ENCODE peak calls at places on chromosome 5, in ten cellular contexts. One of them, this sample, is unnamed.
A peak's percentile ranks its signal among the peaks of the same experiment; 100 is the strongest.

GRCh38 chr5:95075079-95075478 is 209.8 kb downstream of the MCTP1 start:
- DNase-seq in posterior cingulate gyrus: no peak
- DNase-seq in activated T-cell treated with anti-CD3 and anti-CD28 coated beads for 4 hours: no peak
- DNase-seq in NCI-H82: no peak
- DNase-seq in lower lobe of right lung: no peak
- DNase-seq in ACHN: no peak
- DNase-seq in fibroblast of lung: no peak
- DNase-seq in PC-3: no peak
- DNase-seq in HCEC 1CT: no peak
- DNase-seq in stimulated activated CD4-positive, alpha-beta T cell treated with anti-CD3 and anti-CD28 coated beads, Interleukin-15, amount 100 ng/mL, for 48 hours: no peak
- DNase-seq in this sample: no peak

GRCh38 chr5:168443950-168444700 is 42.1 kb upstream of the RARS1 start:
- DNase-seq in PC-3: no peak
- DNase-seq in stimulated activated CD4-positive, alpha-beta T cell treated with anti-CD3 and anti-CD28 coated beads, Interleukin-15, amount 100 ng/mL, for 48 hours: no peak
- DNase-seq in NCI-H82: no peak
- DNase-seq in activated T-cell treated with anti-CD3 and anti-CD28 coated beads for 4 hours: no peak
- DNase-seq in ACHN: no peak
- DNase-seq in posterior cingulate gyrus: no peak
- DNase-seq in HCEC 1CT: no peak
- DNase-seq in fibroblast of lung: peak; percentile 51
- DNase-seq in lower lobe of right lung: no peak
- DNase-seq in this sample: no peak

GRCh38 chr5:89204766-89205165 is 321.8 kb upstream of the MEF2C start:
- DNase-seq in ACHN: no peak
- DNase-seq in lower lobe of right lung: no peak
- DNase-seq in NCI-H82: no peak
- DNase-seq in fibroblast of lung: peak; percentile 70
- DNase-seq in PC-3: no peak
- DNase-seq in posterior cingulate gyrus: no peak
- DNase-seq in HCEC 1CT: peak; percentile 49
- DNase-seq in stimulated activated CD4-positive, alpha-beta T cell treated with anti-CD3 and anti-CD28 coated beads, Interleukin-15, amount 100 ng/mL, for 48 hours: no peak
- DNase-seq in activated T-cell treated with anti-CD3 and anti-CD28 coated beads for 4 hours: no peak
- DNase-seq in this sample: no peak

GRCh38 chr5:88785396-88786216 is 97.4 kb downstream of the MEF2C start:
- DNase-seq in lower lobe of right lung: no peak
- DNase-seq in HCEC 1CT: peak; percentile 95
- DNase-seq in posterior cingulate gyrus: no peak
- DNase-seq in activated T-cell treated with anti-CD3 and anti-CD28 coated beads for 4 hours: no peak
- DNase-seq in ACHN: peak; percentile 93
- DNase-seq in PC-3: peak; percentile 95
- DNase-seq in fibroblast of lung: peak; percentile 98
- DNase-seq in NCI-H82: no peak
- DNase-seq in stimulated activated CD4-positive, alpha-beta T cell treated with anti-CD3 and anti-CD28 coated beads, Interleukin-15, amount 100 ng/mL, for 48 hours: no peak
- DNase-seq in this sample: peak; percentile 65

GRCh38 chr5:147040856-147041255 is 162.3 kb upstream of the PPP2R2B start:
- DNase-seq in HCEC 1CT: no peak
- DNase-seq in ACHN: no peak
- DNase-seq in lower lobe of right lung: no peak
- DNase-seq in NCI-H82: no peak
- DNase-seq in fibroblast of lung: no peak
- DNase-seq in activated T-cell treated with anti-CD3 and anti-CD28 coated beads for 4 hours: no peak
- DNase-seq in posterior cingulate gyrus: no peak
- DNase-seq in PC-3: no peak
- DNase-seq in stimulated activated CD4-positive, alpha-beta T cell treated with anti-CD3 and anti-CD28 coated beads, Interleukin-15, amount 100 ng/mL, for 48 hours: no peak
- DNase-seq in this sample: no peak

GRCh38 chr5:68258531-68258930 is 43.0 kb downstream of the PIK3R1 start:
- DNase-seq in PC-3: no peak
- DNase-seq in fibroblast of lung: no peak
- DNase-seq in NCI-H82: no peak
- DNase-seq in posterior cingulate gyrus: no peak
- DNase-seq in activated T-cell treated with anti-CD3 and anti-CD28 coated beads for 4 hours: no peak
- DNase-seq in HCEC 1CT: no peak
- DNase-seq in ACHN: no peak
- DNase-seq in stimulated activated CD4-positive, alpha-beta T cell treated with anti-CD3 and anti-CD28 coated beads, Interleukin-15, amount 100 ng/mL, for 48 hours: no peak
- DNase-seq in lower lobe of right lung: no peak
- DNase-seq in this sample: no peak

GRCh38 chr5:167294861-167295685 is 996.4 kb upstream of the WWC1 start:
- DNase-seq in stimulated activated CD4-positive, alpha-beta T cell treated with anti-CD3 and anti-CD28 coated beads, Interleukin-15, amount 100 ng/mL, for 48 hours: no peak
- DNase-seq in activated T-cell treated with anti-CD3 and anti-CD28 coated beads for 4 hours: no peak
- DNase-seq in PC-3: peak; percentile 57
- DNase-seq in NCI-H82: peak; percentile 6
- DNase-seq in ACHN: peak; percentile 63
- DNase-seq in lower lobe of right lung: no peak
- DNase-seq in posterior cingulate gyrus: no peak
- DNase-seq in fibroblast of lung: peak; percentile 93
- DNase-seq in HCEC 1CT: peak; percentile 90
- DNase-seq in this sample: peak; percentile 94

GRCh38 chr5:78157001-78157400 is 137.5 kb downstream of the AP3B1 start:
- DNase-seq in activated T-cell treated with anti-CD3 and anti-CD28 coated beads for 4 hours: no peak
- DNase-seq in HCEC 1CT: no peak
- DNase-seq in NCI-H82: peak; percentile 91
- DNase-seq in posterior cingulate gyrus: no peak
- DNase-seq in fibroblast of lung: no peak
- DNase-seq in PC-3: no peak
- DNase-seq in stimulated activated CD4-positive, alpha-beta T cell treated with anti-CD3 and anti-CD28 coated beads, Interleukin-15, amount 100 ng/mL, for 48 hours: no peak
- DNase-seq in ACHN: no peak
- DNase-seq in lower lobe of right lung: no peak
- DNase-seq in this sample: no peak

GRCh38 chr5:113612060-113612496 is 98.6 kb downstream of the YTHDC2 start:
- DNase-seq in NCI-H82: peak; percentile 50
- DNase-seq in fibroblast of lung: peak; percentile 33
- DNase-seq in activated T-cell treated with anti-CD3 and anti-CD28 coated beads for 4 hours: no peak
- DNase-seq in lower lobe of right lung: no peak
- DNase-seq in PC-3: peak; percentile 46
- DNase-seq in HCEC 1CT: peak; percentile 55
- DNase-seq in ACHN: peak; percentile 31
- DNase-seq in posterior cingulate gyrus: no peak
- DNase-seq in stimulated activated CD4-positive, alpha-beta T cell treated with anti-CD3 and anti-CD28 coated beads, Interleukin-15, amount 100 ng/mL, for 48 hours: no peak
- DNase-seq in this sample: peak; percentile 7

GRCh38 chr5:59264641-59265245 is 628.8 kb downstream of the PDE4D start:
- DNase-seq in stimulated activated CD4-positive, alpha-beta T cell treated with anti-CD3 and anti-CD28 coated beads, Interleukin-15, amount 100 ng/mL, for 48 hours: no peak
- DNase-seq in NCI-H82: no peak
- DNase-seq in lower lobe of right lung: no peak
- DNase-seq in activated T-cell treated with anti-CD3 and anti-CD28 coated beads for 4 hours: no peak
- DNase-seq in ACHN: no peak
- DNase-seq in posterior cingulate gyrus: no peak
- DNase-seq in HCEC 1CT: no peak
- DNase-seq in fibroblast of lung: peak; percentile 14
- DNase-seq in PC-3: no peak
- DNase-seq in this sample: no peak

GRCh38 chr5:132561601-132562000 is 4.8 kb downstream of the RAD50 start:
- DNase-seq in PC-3: no peak
- DNase-seq in posterior cingulate gyrus: no peak
- DNase-seq in stimulated activated CD4-positive, alpha-beta T cell treated with anti-CD3 and anti-CD28 coated beads, Interleukin-15, amount 100 ng/mL, for 48 hours: no peak
- DNase-seq in activated T-cell treated with anti-CD3 and anti-CD28 coated beads for 4 hours: no peak
- DNase-seq in fibroblast of lung: peak; percentile 38
- DNase-seq in HCEC 1CT: no peak
- DNase-seq in ACHN: no peak
- DNase-seq in lower lobe of right lung: no peak
- DNase-seq in NCI-H82: no peak
- DNase-seq in this sample: no peak

GRCh38 chr5:129906177-129906887 is 2.1 kb downstream of the CHSY3 start:
- DNase-seq in ACHN: peak; percentile 30
- DNase-seq in lower lobe of right lung: no peak
- DNase-seq in fibroblast of lung: peak; percentile 52
- DNase-seq in PC-3: no peak
- DNase-seq in stimulated activated CD4-positive, alpha-beta T cell treated with anti-CD3 and anti-CD28 coated beads, Interleukin-15, amount 100 ng/mL, for 48 hours: no peak
- DNase-seq in posterior cingulate gyrus: peak; percentile 72
- DNase-seq in NCI-H82: no peak
- DNase-seq in activated T-cell treated with anti-CD3 and anti-CD28 coated beads for 4 hours: no peak
- DNase-seq in HCEC 1CT: peak; percentile 79
- DNase-seq in this sample: no peak

This sample was measured in HFF-Myc.